ENCODE peak calls at places on chromosome 5, in four cellular contexts. One of them, this sample, is unnamed.

GRCh38 chr5:59621477-59621876 is 272.0 kb downstream of the PDE4D start:
- DNase-seq in K562: no peak
- DNase-seq in GM12878: no peak
- DNase-seq in H1: no peak
- DNase-seq in this sample: no peak

GRCh38 chr5:122720347-122720746 is 54.5 kb upstream of the SNX2 start:
- DNase-seq in H1: no peak
- DNase-seq in GM12878: no peak
- DNase-seq in K562: no peak
- DNase-seq in this sample: no peak

GRCh38 chr5:90571147-90571773 is 12.7 kb downstream of the ADGRV1 start:
- DNase-seq in H1: no peak
- DNase-seq in GM12878: no peak
- DNase-seq in K562: no peak
- DNase-seq in this sample: no peak

GRCh38 chr5:135422419-135422818 is 23.4 kb upstream of the MACROH2A1 start:
- DNase-seq in GM12878: no peak
- DNase-seq in H1: no peak
- DNase-seq in K562: no peak
- DNase-seq in this sample: no peak

GRCh38 chr5:31859096-31859495 is 220.2 kb downstream of the PDZD2 start:
- DNase-seq in K562: no peak
- DNase-seq in GM12878: no peak
- DNase-seq in H1: no peak
- DNase-seq in this sample: no peak

GRCh38 chr5:147411612-147412310 is 98.1 kb downstream of the DPYSL3 start:
- DNase-seq in H1: no peak
- DNase-seq in GM12878: no peak
- DNase-seq in K562: no peak
- DNase-seq in this sample: no peak

GRCh38 chr5:71882826-71883744 is 164.0 kb downstream of the CARTPT start:
- DNase-seq in K562: no peak
- DNase-seq in H1: no peak
- DNase-seq in GM12878: no peak
- DNase-seq in this sample: no peak

GRCh38 chr5:10854526-10855277 is 93.7 kb upstream of the DAP start:
- DNase-seq in H1: no peak
- DNase-seq in GM12878: no peak
- DNase-seq in K562: no peak
- DNase-seq in this sample: no peak

GRCh38 chr5:86118542-86118941 is 499.2 kb upstream of the COX7C start:
- DNase-seq in H1: no peak
- DNase-seq in GM12878: no peak
- DNase-seq in K562: peak
- DNase-seq in this sample: peak

GRCh38 chr5:107887587-107887986 is 216.8 kb upstream of the EFNA5 start:
- DNase-seq in K562: no peak
- DNase-seq in GM12878: no peak
- DNase-seq in H1: no peak
- DNase-seq in this sample: no peak

GRCh38 chr5:37014321-37014720 is 137.8 kb downstream of the NIPBL start:
- DNase-seq in K562: no peak
- DNase-seq in GM12878: no peak
- DNase-seq in H1: no peak
- DNase-seq in this sample: no peak
- TF ChIP-seq CEBPB in K562: no peak
- TF ChIP-seq CEBPB in GM12878: no peak
- TF ChIP-seq CEBPB in H1: no peak
- TF ChIP-seq CEBPB in this sample: no peak

GRCh38 chr5:33032161-33033085 is 321.3 kb downstream of the NPR3 start:
- DNase-seq in GM12878: no peak
- DNase-seq in K562: no peak
- DNase-seq in H1: no peak
- DNase-seq in this sample: no peak
- TF ChIP-seq SIN3A in GM12878: no peak
- TF ChIP-seq SIN3A in K562: no peak
- TF ChIP-seq SIN3A in H1: no peak
- TF ChIP-seq SIN3A in this sample: no peak

GRCh38 chr5:93586948-93587918 is 4.2 kb downstream of the NR2F1 start:
- DNase-seq in GM12878: no peak
- DNase-seq in K562: no peak
- DNase-seq in H1: no peak
- DNase-seq in this sample: no peak

GRCh38 chr5:93589812-93590215 is 6.8 kb downstream of the NR2F1 start:
- DNase-seq in K562: no peak
- DNase-seq in H1: no peak
- DNase-seq in GM12878: no peak
- DNase-seq in this sample: no peak

GRCh38 chr5:93587919-93588585 is 5.0 kb downstream of the NR2F1 start:
- DNase-seq in GM12878: no peak
- DNase-seq in K562: no peak
- DNase-seq in H1: no peak
- DNase-seq in this sample: no peak

GRCh38 chr5:93589348-93589662 is 6.3 kb downstream of the NR2F1 start:
- DNase-seq in K562: no peak
- DNase-seq in H1: no peak
- DNase-seq in GM12878: no peak
- DNase-seq in this sample: no peak

DNA sequence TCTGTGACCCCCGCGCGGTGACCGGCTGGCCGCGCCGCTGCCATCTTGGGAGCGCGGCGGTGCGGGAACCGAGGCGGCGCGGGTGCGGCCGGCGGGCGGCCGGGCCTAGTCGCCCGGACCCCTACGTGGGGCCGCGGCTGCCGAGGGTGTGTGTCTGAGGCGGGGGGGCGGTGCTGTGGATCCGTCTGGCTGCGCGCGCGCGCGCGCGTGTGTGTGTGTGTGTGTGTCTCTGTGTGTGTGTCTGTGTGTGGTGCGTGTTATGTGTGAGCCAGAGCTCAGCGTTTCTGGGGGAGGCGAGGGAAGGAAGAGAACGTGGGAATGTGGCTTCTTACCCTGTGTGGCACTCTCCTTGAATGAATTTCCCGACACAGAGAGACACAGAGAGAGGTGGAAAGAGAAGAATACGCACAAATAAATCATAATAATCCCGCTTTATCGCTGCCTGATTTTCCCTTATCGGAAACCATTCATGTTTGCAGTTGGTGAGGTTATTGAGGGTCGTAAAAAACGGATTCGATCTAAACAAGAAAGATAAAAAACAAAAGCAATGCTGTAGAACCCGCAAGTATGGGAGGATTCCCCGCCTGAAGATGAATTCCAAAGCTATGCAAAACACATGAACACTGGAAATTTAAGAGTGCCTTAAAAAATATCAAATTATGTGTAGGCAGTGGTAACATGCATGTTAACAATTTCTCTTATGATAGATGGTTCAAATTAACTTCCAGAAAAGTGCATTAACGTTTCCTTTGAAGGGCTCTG is 5.7 kb downstream of the NR2F1 start:
- DNase-seq in GM12878: no peak
- DNase-seq in H1: no peak
- DNase-seq in K562: no peak
- DNase-seq in this sample: no peak
- TF ChIP-seq EGR1 in GM12878: no peak
- TF ChIP-seq EGR1 in H1: no peak
- TF ChIP-seq EGR1 in K562: no peak
- TF ChIP-seq EGR1 in this sample: no peak

GRCh38 chr5:170426149-170426767 is 37.1 kb upstream of the KCNMB1 start:
- DNase-seq in GM12878: no peak
- DNase-seq in K562: peak
- DNase-seq in H1: no peak
- DNase-seq in this sample: no peak
- TF ChIP-seq CEBPB in GM12878: no peak
- TF ChIP-seq CEBPB in K562: no peak
- TF ChIP-seq CEBPB in H1: no peak
- TF ChIP-seq CEBPB in this sample: no peak

GRCh38 chr5:131997727-131998117 is 13.7 kb downstream of the ACSL6 start:
- DNase-seq in H1: no peak
- DNase-seq in GM12878: no peak
- DNase-seq in K562: no peak
- DNase-seq in this sample: no peak

GRCh38 chr5:131998431-131999040 is 12.9 kb downstream of the ACSL6 start:
- DNase-seq in K562: no peak
- DNase-seq in H1: no peak
- DNase-seq in GM12878: no peak
- DNase-seq in this sample: no peak

GRCh38 chr5:131999041-131999440 is 12.4 kb downstream of the ACSL6 start:
- DNase-seq in GM12878: no peak
- DNase-seq in H1: no peak
- DNase-seq in K562: no peak
- DNase-seq in this sample: no peak

GRCh38 chr5:131996210-131997025 is 15.0 kb downstream of the ACSL6 start:
- DNase-seq in H1: no peak
- DNase-seq in GM12878: no peak
- DNase-seq in K562: peak
- DNase-seq in this sample: no peak

DNA sequence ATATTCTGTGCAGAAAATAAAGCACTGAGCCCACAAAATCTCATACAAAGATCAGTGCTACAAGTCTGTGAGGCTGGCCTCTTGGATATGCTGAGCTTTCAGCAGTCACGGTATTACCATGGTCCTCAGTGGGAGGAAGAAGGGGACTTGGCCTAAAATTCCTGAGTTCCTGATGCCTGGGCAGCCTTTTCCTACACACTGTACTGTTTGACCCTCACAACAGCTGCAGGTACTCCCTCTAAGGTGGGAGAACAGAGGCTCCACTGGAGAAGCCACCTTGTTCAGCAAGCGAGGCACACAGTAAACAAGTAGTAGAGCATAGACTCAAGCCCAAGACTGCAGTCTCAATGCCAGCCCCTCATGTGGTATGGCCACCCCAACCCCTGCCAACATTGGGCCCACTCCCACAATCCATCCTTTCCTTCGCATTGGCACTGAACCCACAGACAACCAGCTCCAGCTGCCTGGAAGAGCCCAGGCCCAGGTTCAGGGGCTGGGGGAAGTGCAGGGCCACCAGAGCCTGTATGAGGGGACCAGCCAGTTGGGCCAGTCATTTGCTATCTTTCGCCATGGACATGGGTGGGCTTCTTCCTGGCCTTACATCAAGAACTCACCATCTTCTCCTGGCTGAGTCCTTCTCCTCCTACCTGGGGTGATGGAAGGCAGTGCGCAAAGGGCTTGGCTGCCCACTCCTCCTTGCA is 14.3 kb downstream of the ACSL6 start:
- DNase-seq in GM12878: no peak
- DNase-seq in H1: no peak
- DNase-seq in K562: no peak
- DNase-seq in this sample: no peak
- TF ChIP-seq SIN3A in GM12878: no peak
- TF ChIP-seq SIN3A in H1: no peak
- TF ChIP-seq SIN3A in K562: no peak
- TF ChIP-seq SIN3A in this sample: no peak

DNA sequence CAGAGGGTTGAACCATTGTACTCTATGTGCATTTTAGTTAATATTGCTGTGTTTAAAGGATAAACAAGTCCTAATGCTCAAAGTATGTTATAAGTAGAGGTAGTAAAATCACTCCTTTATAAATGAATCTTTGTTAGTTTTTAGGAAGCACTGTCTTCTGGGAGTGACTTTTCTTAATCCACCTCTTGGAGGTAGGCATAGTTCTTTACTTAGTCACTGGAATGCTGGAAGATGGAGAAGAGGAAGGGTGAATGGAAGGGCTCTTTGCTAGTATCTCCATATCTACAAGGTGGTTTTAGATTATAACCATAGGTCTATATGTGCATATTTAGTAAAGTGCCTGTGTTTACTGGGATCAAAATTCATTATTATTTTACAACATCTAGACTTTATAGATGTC is 332.5 kb downstream of the NPR3 start:
- DNase-seq in H1: no peak
- DNase-seq in GM12878: no peak
- DNase-seq in K562: no peak
- DNase-seq in this sample: no peak
- TF ChIP-seq EGR1 in H1: no peak
- TF ChIP-seq EGR1 in GM12878: no peak
- TF ChIP-seq EGR1 in K562: no peak
- TF ChIP-seq EGR1 in this sample: no peak

DNA sequence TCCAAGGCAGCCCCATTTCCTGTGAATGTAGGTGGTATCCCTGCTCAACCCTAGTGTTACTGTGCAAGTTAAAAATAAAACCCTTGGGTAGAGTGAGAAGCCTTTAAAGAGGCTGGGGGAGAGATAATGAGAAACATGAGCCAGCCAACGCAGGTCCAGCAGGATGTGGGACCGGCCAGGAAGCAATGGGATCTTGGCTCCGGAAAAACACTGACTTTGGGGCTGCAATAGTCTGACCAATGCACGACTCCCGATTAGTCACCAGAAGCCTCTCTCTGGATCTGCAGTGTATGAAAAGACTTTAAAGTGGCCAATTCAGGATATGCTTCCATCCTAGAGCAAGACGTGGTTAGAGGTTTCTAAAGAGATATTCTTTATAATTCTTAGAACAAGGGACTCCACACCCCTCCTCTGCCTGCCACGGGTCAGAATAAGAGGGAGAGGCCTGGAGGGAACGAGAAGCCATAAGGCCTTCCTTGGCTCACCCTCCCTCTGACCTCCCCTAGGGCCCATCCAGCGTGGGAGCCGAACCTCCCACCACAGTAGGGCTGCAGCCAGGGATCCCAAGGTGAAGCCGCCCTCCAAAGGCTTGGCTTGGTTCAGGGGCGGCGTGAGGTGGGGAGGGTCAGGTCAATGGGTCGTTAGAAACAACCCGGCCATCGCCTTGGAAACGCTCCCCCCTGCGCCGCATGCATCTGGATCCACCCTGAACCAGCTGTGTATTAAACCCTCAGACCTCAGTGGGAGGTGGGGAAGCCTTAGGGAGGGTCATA is 11.3 kb downstream of the FGF1 start:
- DNase-seq in K562: no peak
- DNase-seq in GM12878: no peak
- DNase-seq in H1: no peak
- DNase-seq in this sample: no peak
- TF ChIP-seq CEBPB in K562: no peak
- TF ChIP-seq CEBPB in GM12878: no peak
- TF ChIP-seq CEBPB in H1: no peak
- TF ChIP-seq CEBPB in this sample: no peak

DNA sequence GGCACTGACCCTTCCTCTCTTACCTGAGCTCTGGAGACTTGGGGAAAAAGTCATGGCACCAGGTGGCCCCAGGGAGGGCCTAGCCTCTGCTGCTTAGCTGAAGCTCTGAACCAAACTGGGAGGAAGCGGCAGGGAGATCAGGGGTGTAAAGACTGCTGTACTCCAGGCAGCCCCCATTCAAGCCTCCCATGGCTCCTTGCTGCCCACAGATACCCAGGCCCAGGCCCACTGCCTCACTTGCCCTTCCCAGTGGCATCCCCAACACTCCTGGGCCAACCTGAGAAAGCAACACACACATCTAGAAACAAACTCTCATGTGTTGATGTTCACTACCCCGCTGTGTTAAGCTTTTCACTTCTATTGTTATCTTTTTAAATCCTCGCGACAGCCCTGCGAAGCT is 151.6 kb downstream of the C5orf15 start:
- DNase-seq in K562: no peak
- DNase-seq in GM12878: no peak
- DNase-seq in H1: no peak
- DNase-seq in this sample: no peak
- TF ChIP-seq SIN3A in K562: no peak
- TF ChIP-seq SIN3A in GM12878: no peak
- TF ChIP-seq SIN3A in H1: no peak
- TF ChIP-seq SIN3A in this sample: no peak

This sample was measured in HCT116.